ENCODE peak calls at places on chromosomes 4 and X, in ten cellular contexts. Y is head of caudate nucleus; W is AML-193; M is NCI-H1048; K is activated T-helper 1 cell treated with anti-CD3 and anti-CD28 coated beads, Interleukin-12 subunit alpha, Interleukin-12 subunit beta, Interleukin-2, Interleukin-4 antibody, amounts not matched to agents 30 ng/mL and 10 ng/mL and 1 ng/mL, durations not matched to agents 14 hours and 24 hours and 36 hours; U is AG09309; O is hypothalamus; T is bronchial epithelial cell; E is NCI-H1436 treated with DMSO at 0.1 percent for 48 hours; V is ovary. N is an unnamed sample.

GRCh38 chr4:16505726-16506125 is 279.5 kb upstream of the TAPT1 start:
- DNase-seq in Y (no peak), W (no peak), M (no peak), K (no peak), U (no peak), O (no peak), T (no peak), E (no peak), V (no peak), N (no peak)

GRCh38 chrX:119406739-119407138 is 7.6 kb downstream of the SLC25A43 start:
- DNase-seq in Y (no peak), W (no peak), M (no peak), K (no peak), U (no peak), O (no peak), T (peak; percentile 24), E (no peak), V (no peak), N (no peak)

GRCh38 chrX:65488496-65488895 is 46.1 kb downstream of the LAS1L start:
- DNase-seq in Y (no peak), W (no peak), M (no peak), K (no peak), U (no peak), O (no peak), T (no peak), E (no peak), V (no peak), N (no peak)

GRCh38 chrX:153762636-153763173 is 1.3 kb upstream of the PLXNB3 start:
- DNase-seq in Y (no peak), W (no peak), M (no peak), K (no peak), U (no peak), O (no peak), T (no peak), E (no peak), V (no peak), N (no peak)

GRCh38 chr4:130028552-130028951 is 932.6 kb downstream of the C4orf33 start:
- DNase-seq in Y (no peak), W (peak; percentile 20), M (no peak), K (no peak), U (no peak), O (no peak), T (no peak), E (peak; percentile 75), V (no peak), N (no peak)

GRCh38 chr4:38488891-38489861 is 174.8 kb upstream of the KLF3 start:
- DNase-seq in Y (no peak), W (no peak), M (no peak), K (no peak), U (no peak), O (no peak), T (no peak), E (no peak), V (no peak), N (no peak)

GRCh38 chr4:38574559-38575333 is 89.3 kb upstream of the KLF3 start:
- DNase-seq in Y (peak; percentile 30), W (peak; percentile 15), M (no peak), K (no peak), U (no peak), O (peak; percentile 47), T (no peak), E (no peak), V (no peak), N (peak; percentile 15)

GRCh38 chr4:73832651-73833237 is 3.7 kb upstream of the CXCL6 start:
- DNase-seq in Y (no peak), W (no peak), M (no peak), K (no peak), U (no peak), O (no peak), T (peak; percentile 43), E (no peak), V (no peak), N (no peak)

GRCh38 chrX:38803609-38804480 is 2.6 kb downstream of the MID1IP1 start:
- DNase-seq in Y (peak; percentile 85), W (peak; percentile 78), M (peak; percentile 6), K (peak; percentile 69), U (no peak), O (peak; percentile 85), T (peak; percentile 39), E (no peak), V (peak; percentile 82), N (peak; percentile 86)

GRCh38 chr4:80096175-80096850 is 23.3 kb upstream of the ANTXR2 start:
- DNase-seq in Y (no peak), W (no peak), M (no peak), K (no peak), U (no peak), O (no peak), T (no peak), E (no peak), V (no peak), N (no peak)

GRCh38 chr4:145956288-145956890 is 17.8 kb upstream of the ZNF827 start:
- DNase-seq in Y (peak; percentile 12), W (peak; percentile 22), M (no peak), K (no peak), U (no peak), O (peak; percentile 1), T (no peak), E (no peak), V (no peak), N (peak; percentile 53)

GRCh38 chr4:41748788-41749445 is 392 bp upstream of the PHOX2B start:
- DNase-seq in Y (no peak), W (no peak), M (no peak), K (no peak), U (no peak), O (no peak), T (no peak), E (no peak), V (no peak), N (no peak)

GRCh38 chrX:2690856-2691542 is at the start of gene CD99:
- DNase-seq in Y (peak; percentile 81), W (no peak), M (no peak), K (peak; percentile 90), U (no peak), O (no peak), T (peak; percentile 46), E (no peak), V (peak; percentile 92), N (peak; percentile 83)

GRCh38 chr4:31192372-31192771 is 472.2 kb downstream of the PCDH7 start:
- DNase-seq in Y (no peak), W (no peak), M (no peak), K (no peak), U (no peak), O (no peak), T (no peak), E (no peak), V (no peak), N (no peak)

GRCh38 chr4:44447563-44448504 is 775 bp downstream of the KCTD8 start:
- DNase-seq in Y (peak; percentile 52), W (no peak), M (no peak), K (no peak), U (no peak), O (peak; percentile 24), T (no peak), E (no peak), V (peak; percentile 59), N (peak; percentile 35)

GRCh38 chr4:164536829-164537228 is 217.1 kb upstream of the SMIM31 start:
- DNase-seq in Y (no peak), W (no peak), M (no peak), K (no peak), U (peak; percentile 52), O (no peak), T (peak; percentile 99), E (no peak), V (no peak), N (peak; percentile 59)